ENCODE peak calls at places on chromosomes 3 and 15, in ten cellular contexts. U is astrocyte, Q is IMR-90, K is kidney, I is fibroblast of lung, V is HCT116, M is K562, X is HepG2, R is mesendoderm, G is keratinocyte. S is an unnamed sample.

GRCh38 chr3:150384517-150385212 is 23.4 kb upstream of the TSC22D2 start:
- DNase-seq in U (no peak), X (peak), V (no peak), I (peak), R (peak), Q (peak), G (no peak), M (peak), K (no peak), S (no peak)

GRCh38 chr3:98376631-98377030 is 13.8 kb upstream of the OR5K3 start:
- DNase-seq in G (no peak), U (no peak), I (no peak), X (no peak), V (no peak), M (no peak), Q (no peak), R (peak), K (no peak), S (no peak)

GRCh38 chr3:188807002-188807401 is 364.8 kb upstream of the TPRG1 start:
- DNase-seq in Q (peak), I (peak), X (no peak), G (no peak), K (no peak), U (peak), V (peak), R (peak), M (no peak), S (no peak)

GRCh38 chr15:28989239-28989830 is 103.6 kb downstream of the APBA2 start:
- DNase-seq in R (peak), G (no peak), V (no peak), M (peak), X (no peak), K (no peak), Q (peak), U (no peak), I (no peak), S (no peak)

GRCh38 chr3:120802916-120803315 is 60.4 kb downstream of the GTF2E1 start:
- DNase-seq in K (no peak), M (no peak), V (no peak), G (no peak), X (no peak), R (no peak), I (no peak), Q (no peak), U (no peak), S (no peak)

GRCh38 chr15:72281713-72282112 is 9.4 kb upstream of the PARP6 start:
- DNase-seq in G (no peak), Q (no peak), I (no peak), U (no peak), M (no peak), X (peak), R (no peak), K (no peak), V (no peak), S (no peak)

GRCh38 chr15:39670687-39671086 is 89.8 kb downstream of the THBS1 start:
- DNase-seq in V (no peak), Q (no peak), U (no peak), X (no peak), R (no peak), M (no peak), I (no peak), K (no peak), G (no peak), S (no peak)

GRCh38 chr15:92050220-92050898 is 196.9 kb downstream of the SLCO3A1 start:
- DNase-seq in X (no peak), R (no peak), U (no peak), G (no peak), V (no peak), K (no peak), I (no peak), M (no peak), Q (no peak), S (no peak)

GRCh38 chr15:59410448-59410896 is 27.5 kb upstream of the FAM81A start:
- DNase-seq in M (no peak), K (no peak), X (peak), I (no peak), Q (no peak), U (peak), V (no peak), G (no peak), R (no peak), S (peak)

GRCh38 chr15:77012868-77013267 is 17.9 kb downstream of the PSTPIP1 start:
- DNase-seq in X (no peak), V (no peak), K (no peak), G (no peak), Q (no peak), U (no peak), I (no peak), R (no peak), M (no peak), S (no peak)

GRCh38 chr3:196688349-196688748 is 23.7 kb downstream of the CEP19 start:
- DNase-seq in U (peak), M (no peak), G (no peak), I (peak), K (no peak), V (no peak), Q (peak), R (no peak), X (no peak), S (peak)

GRCh38 chr3:62708642-62709041 is 166.6 kb downstream of the CADPS start:
- DNase-seq in I (no peak), M (no peak), X (no peak), U (no peak), V (no peak), G (no peak), K (no peak), Q (no peak), R (peak), S (no peak)

GRCh38 chr3:14505001-14505802 is 34.9 kb downstream of the GRIP2 start:
- DNase-seq in X (no peak), K (peak), G (no peak), R (no peak), Q (no peak), U (no peak), I (no peak), M (no peak), V (no peak), S (no peak)

GRCh38 chr15:34049096-34049495 is 10.1 kb upstream of the AVEN start:
- DNase-seq in V (no peak), X (no peak), R (peak), K (no peak), I (peak), U (peak), G (no peak), Q (peak), M (no peak), S (no peak)

GRCh38 chr3:146326875-146327543 is 76.1 kb upstream of the PLSCR4 start:
- DNase-seq in M (no peak), X (peak), G (no peak), R (peak), I (peak), Q (peak), K (no peak), U (peak), V (peak), S (peak)

GRCh38 chr15:68578960-68579935 is at the start of gene CORO2B:
- DNase-seq in G (no peak), Q (peak), I (peak), K (peak), V (no peak), X (no peak), U (peak), M (no peak), R (peak), S (no peak)

GRCh38 chr3:183381179-183381578 is 47.2 kb downstream of the MCF2L2 start:
- DNase-seq in G (peak), I (peak), Q (peak), X (no peak), R (no peak), V (no peak), U (peak), M (peak), K (no peak), S (no peak)

GRCh38 chr3:171198781-171199472 is 172.4 kb upstream of the SLC2A2 start:
- DNase-seq in M (no peak), U (no peak), K (no peak), V (no peak), I (no peak), R (peak), G (no peak), Q (no peak), X (no peak), S (no peak)

GRCh38 chr3:13543251-13543650 is 5.7 kb upstream of the FBLN2 start:
- DNase-seq in X (no peak), K (peak), V (no peak), G (no peak), M (no peak), Q (peak), U (peak), I (peak), R (peak), S (peak)

GRCh38 chr3:59480486-59480995 is 430.7 kb upstream of the CFAP20DC start:
- DNase-seq in Q (peak), R (no peak), U (peak), I (peak), K (no peak), V (no peak), X (no peak), G (peak), M (no peak), S (no peak)

GRCh38 chr3:12316721-12317351 is 28.0 kb downstream of the PPARG start:
- DNase-seq in I (no peak), V (no peak), K (no peak), U (no peak), R (no peak), X (peak), M (no peak), Q (no peak), G (no peak), S (no peak)

GRCh38 chr15:91224750-91225380 is 124.8 kb downstream of the SV2B start:
- DNase-seq in M (peak), I (peak), Q (peak), V (peak), X (peak), U (peak), R (peak), K (no peak), G (no peak), S (peak)

GRCh38 chr3:184234224-184234623 is 4.8 kb downstream of the VWA5B2 start:
- DNase-seq in R (no peak), U (peak), G (no peak), Q (peak), V (peak), X (peak), K (peak), M (peak), I (peak), S (no peak)

GRCh38 chr3:115982629-115983028 is 359.3 kb downstream of the GAP43 start:
- DNase-seq in K (no peak), U (no peak), R (no peak), V (no peak), I (no peak), M (no peak), G (no peak), X (no peak), Q (no peak), S (no peak)

GRCh38 chr15:31079519-31079918 is 22.0 kb downstream of the TRPM1 start:
- DNase-seq in M (no peak), V (no peak), I (no peak), K (no peak), R (peak), U (peak), Q (peak), G (peak), X (no peak), S (no peak)

GRCh38 chr3:11903047-11903446 is 56.4 kb upstream of the TAMM41 start:
- DNase-seq in X (no peak), U (no peak), Q (no peak), G (no peak), R (no peak), K (no peak), M (no peak), I (no peak), V (no peak), S (no peak)

GRCh38 chr15:52960283-52960682 is 170.1 kb upstream of the ONECUT1 start:
- DNase-seq in R (no peak), G (no peak), U (no peak), I (no peak), Q (no peak), V (no peak), K (no peak), M (no peak), X (no peak), S (no peak)

GRCh38 chr15:69160976-69161877 is 792 bp downstream of the GLCE start:
- DNase-seq in I (peak), X (peak), Q (peak), G (no peak), V (peak), U (no peak), M (peak), R (peak), K (peak), S (peak)

GRCh38 chr15:59299919-59300617 is 72.6 kb downstream of the MYO1E start:
- DNase-seq in R (no peak), M (no peak), U (peak), I (peak), G (peak), V (peak), Q (peak), K (peak), X (no peak), S (peak)

GRCh38 chr15:82643992-82644391 is 3.2 kb downstream of the CPEB1 start:
- DNase-seq in M (peak), V (no peak), Q (no peak), K (no peak), X (no peak), U (no peak), I (no peak), G (no peak), R (no peak), S (no peak)

GRCh38 chr3:130892759-130893239 is 1.1 kb upstream of the ATP2C1 start:
- DNase-seq in X (peak), U (peak), I (peak), V (peak), Q (peak), M (peak), R (peak), G (no peak), K (no peak), S (peak)

GRCh38 chr3:194251891-194252560 is 99.1 kb downstream of the CPN2 start:
- DNase-seq in X (no peak), G (no peak), V (no peak), I (no peak), Q (no peak), K (no peak), M (no peak), U (no peak), R (no peak), S (no peak)

GRCh38 chr15:44034933-44035624 is 160.0 kb downstream of the FRMD5 start:
- DNase-seq in G (no peak), K (no peak), V (no peak), R (no peak), X (no peak), M (no peak), I (peak), U (peak), Q (peak), S (no peak)

GRCh38 chr3:136120373-136121348 is 75.5 kb downstream of the MSL2 start:
- DNase-seq in V (no peak), U (peak), Q (peak), G (no peak), K (no peak), I (no peak), R (no peak), X (no peak), M (no peak), S (no peak)

GRCh38 chr3:184314700-184315505 is 497 bp downstream of the EIF4G1 start:
- DNase-seq in Q (peak), R (peak), U (peak), X (peak), M (peak), K (peak), V (no peak), G (no peak), I (peak), S (peak)

GRCh38 chr15:100133001-100133400 is 208.8 kb downstream of the ADAMTS17 start:
- DNase-seq in V (no peak), R (peak), Q (no peak), K (no peak), G (no peak), X (no peak), U (no peak), M (no peak), I (no peak), S (no peak)

GRCh38 chr15:55234104-55234799 is 37.5 kb upstream of the RSL24D1 start:
- DNase-seq in M (no peak), I (no peak), Q (no peak), R (no peak), K (no peak), U (no peak), V (no peak), G (no peak), X (peak), S (no peak)

GRCh38 chr3:168218600-168218999 is 122.9 kb upstream of the GOLIM4 start:
- DNase-seq in X (no peak), G (no peak), U (no peak), K (no peak), M (no peak), I (no peak), Q (no peak), R (no peak), V (no peak), S (no peak)
- H3K27ac ChIP-seq in X (no peak), G (no peak), U (no peak), K (no peak), M (no peak), I (no peak), Q (no peak), R (no peak), V (no peak), S (no peak)

GRCh38 chr3:155876037-155876436 is 5.6 kb downstream of the GMPS start:
- DNase-seq in U (no peak), I (no peak), V (no peak), K (no peak), Q (no peak), R (no peak), X (no peak), M (no peak), G (no peak), S (no peak)

GRCh38 chr3:155870945-155871745 is 695 bp downstream of the GMPS start:
- DNase-seq in K (peak), M (peak), I (no peak), G (no peak), X (no peak), U (no peak), Q (no peak), V (no peak), R (peak), S (peak)

GRCh38 chr3:155870133-155870944 is at the start of gene GMPS:
- DNase-seq in I (peak), X (peak), R (peak), K (peak), G (no peak), M (peak), U (peak), Q (peak), V (peak), S (peak)

GRCh38 chr3:155871746-155872158 is 1.3 kb downstream of the GMPS start:
- DNase-seq in U (peak), V (no peak), G (no peak), R (no peak), I (peak), M (no peak), K (no peak), Q (peak), X (no peak), S (no peak)

DNA sequence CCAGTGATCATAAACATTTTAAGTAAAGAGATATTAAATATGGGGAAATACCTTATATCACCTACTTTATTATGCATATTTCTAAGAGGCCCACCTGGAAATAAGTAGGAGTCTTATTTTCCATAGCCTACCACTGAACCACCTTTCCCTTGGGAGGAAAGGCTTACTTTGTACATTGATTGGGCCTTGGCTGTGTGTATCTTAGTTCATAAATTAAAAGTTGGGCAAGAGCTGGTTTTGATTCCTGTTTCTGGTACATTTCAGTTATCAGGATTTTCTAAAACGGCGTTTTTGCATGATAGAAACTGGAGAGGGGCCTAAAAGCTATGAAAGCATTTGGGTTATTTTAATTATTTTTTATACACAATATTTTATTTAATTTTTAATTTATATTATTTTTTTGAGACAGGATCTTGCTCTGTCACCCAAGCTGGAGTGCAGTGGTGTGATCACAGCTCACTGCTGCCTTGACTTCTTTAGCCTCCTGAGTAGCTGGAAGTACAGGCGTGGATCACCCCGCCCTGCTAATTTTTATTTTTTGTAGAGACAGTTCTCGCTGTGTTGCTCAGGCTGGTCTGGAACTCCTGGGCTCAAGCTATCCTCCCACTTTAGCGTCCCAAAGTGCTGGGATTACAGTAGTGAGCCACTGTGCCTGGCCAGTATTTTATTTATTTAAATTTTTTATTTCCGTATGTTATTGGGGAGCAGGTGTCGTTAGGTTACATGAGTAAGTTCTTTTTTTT is 2.6 kb downstream of the GMPS start:
- DNase-seq in M (no peak), X (no peak), I (no peak), R (no peak), U (no peak), G (no peak), K (no peak), V (no peak), Q (no peak), S (no peak)
- H3K9ac ChIP-seq in M (peak), X (no peak), I (no peak), R (no peak), U (no peak), G (no peak), K (no peak), V (no peak), Q (no peak), S (no peak)

GRCh38 chr15:81182031-81182745 is 14.5 kb upstream of the IL16 start:
- DNase-seq in V (no peak), M (no peak), G (no peak), I (peak), Q (peak), U (no peak), K (no peak), R (no peak), X (no peak), S (no peak)
- H3K27ac ChIP-seq in V (no peak), M (no peak), G (no peak), I (peak), Q (peak), U (no peak), K (no peak), R (no peak), X (no peak), S (no peak)

DNA sequence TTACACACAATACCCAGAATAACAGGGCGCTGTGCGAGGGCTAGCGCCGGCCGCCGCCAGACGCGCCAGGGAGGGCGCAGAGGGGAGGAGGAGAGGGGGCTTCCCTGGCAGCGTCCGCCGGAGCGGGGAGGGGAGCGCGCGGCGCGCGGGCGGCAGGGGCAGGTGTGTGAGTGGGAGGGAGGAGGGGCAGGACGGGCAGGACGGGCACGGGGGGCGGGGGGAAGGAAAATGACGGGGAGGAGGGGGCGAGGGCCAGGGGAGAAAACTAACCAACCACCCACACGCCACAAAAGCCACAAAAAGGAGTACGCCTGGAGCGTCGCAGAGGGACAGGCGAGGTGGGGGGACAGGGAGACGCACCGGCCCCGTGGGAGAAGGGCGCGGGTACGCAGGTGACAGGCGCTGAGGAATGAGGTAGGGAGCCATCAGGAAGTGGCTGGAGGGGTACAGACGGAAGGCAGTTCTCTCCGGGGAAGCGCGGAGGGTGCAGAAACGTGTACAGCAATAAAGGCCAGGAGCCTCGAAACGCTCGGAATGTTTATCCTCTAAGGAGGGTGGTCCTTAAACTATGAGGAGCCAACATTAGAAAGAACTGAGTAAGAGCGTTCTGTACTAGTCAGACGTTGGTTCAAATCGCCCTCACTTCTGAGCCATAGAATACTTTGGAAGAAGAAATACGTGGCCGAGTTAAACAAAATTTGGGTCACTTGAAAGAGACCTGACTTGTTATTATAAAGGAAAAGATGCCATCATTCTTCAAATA is 683 bp upstream of the SATB1 start:
- DNase-seq in R (peak), U (no peak), X (no peak), M (no peak), G (no peak), K (peak), Q (no peak), I (no peak), V (no peak), S (peak)
- H3K9ac ChIP-seq in R (peak), U (peak), X (no peak), M (no peak), G (peak), K (peak), Q (no peak), I (no peak), V (no peak), S (peak)

GRCh38 chr3:156677536-156677935 is 3.1 kb downstream of the TIPARP start:
- DNase-seq in K (no peak), X (no peak), Q (no peak), U (no peak), R (no peak), V (no peak), I (no peak), G (no peak), M (no peak), S (no peak)
- H3K27ac ChIP-seq in K (no peak), X (no peak), Q (no peak), U (peak), R (no peak), V (no peak), I (peak), G (peak), M (no peak), S (no peak)

GRCh38 chr3:148708409-148708808 is 10.7 kb downstream of the AGTR1 start:
- DNase-seq in X (no peak), K (no peak), R (no peak), V (no peak), U (no peak), G (no peak), I (no peak), Q (no peak), M (no peak), S (no peak)
- H3K9ac ChIP-seq in X (no peak), K (no peak), R (no peak), V (no peak), U (no peak), G (no peak), I (no peak), Q (no peak), M (no peak), S (no peak)

GRCh38 chr3:186599142-186599784 is 13.6 kb upstream of the AHSG start:
- DNase-seq in I (no peak), G (no peak), M (no peak), R (no peak), Q (no peak), V (no peak), U (no peak), X (peak), K (no peak), S (no peak)
- H3K27ac ChIP-seq in I (no peak), G (no peak), M (no peak), R (no peak), Q (no peak), V (no peak), U (no peak), X (peak), K (peak), S (no peak)

GRCh38 chr3:178203650-178204049 is 332.6 kb upstream of the KCNMB2 start:
- DNase-seq in X (no peak), U (no peak), M (no peak), I (peak), G (no peak), V (no peak), Q (peak), R (no peak), K (no peak), S (no peak)
- H3K9ac ChIP-seq in X (no peak), U (no peak), M (no peak), I (no peak), G (no peak), V (no peak), Q (no peak), R (no peak), K (no peak), S (no peak)